ENCODE peak calls at places on chromosome 18, in four cellular contexts. C is K562, S is HEK293T, T is HepG2. M is an unnamed sample.

GRCh38 chr18:59631583-59632181 is 65.5 kb downstream of the CCBE1 start:
- DNase-seq in C (no peak), S (peak), T (peak), M (no peak)

GRCh38 chr18:37364237-37364636 is 201.4 kb downstream of the CELF4 start:
- DNase-seq in C (no peak), S (no peak), T (no peak), M (no peak)

GRCh38 chr18:68241881-68242280 is 473.0 kb downstream of the TMX3 start:
- DNase-seq in C (no peak), S (no peak), T (no peak), M (no peak)

GRCh38 chr18:30944773-30945172 is 97.8 kb downstream of the DSC3 start:
- DNase-seq in C (no peak), S (no peak), T (no peak), M (no peak)

GRCh38 chr18:67694787-67695186 is 178.3 kb upstream of the DSEL start:
- DNase-seq in C (no peak), S (no peak), T (no peak), M (no peak)

GRCh38 chr18:32216390-32216789 is 26.6 kb downstream of the MEP1B start:
- DNase-seq in C (no peak), S (no peak), T (no peak), M (no peak)

GRCh38 chr18:79516441-79516931 is 120.8 kb downstream of the NFATC1 start:
- DNase-seq in C (no peak), S (no peak), T (no peak), M (no peak)

GRCh38 chr18:22378672-22379282 is 38.9 kb downstream of the CTAGE1 start:
- DNase-seq in C (peak), S (peak), T (peak), M (no peak)

GRCh38 chr18:12076424-12077140 is 17.1 kb upstream of the ANKRD62 start:
- DNase-seq in C (no peak), S (peak), T (no peak), M (no peak)

GRCh38 chr18:50875966-50876536 is 2.9 kb upstream of the ME2 start:
- DNase-seq in C (no peak), S (no peak), T (no peak), M (no peak)

GRCh38 chr18:10417191-10417590 is 37.2 kb upstream of the APCDD1 start:
- DNase-seq in C (no peak), S (no peak), T (no peak), M (no peak)

GRCh38 chr18:24544141-24544498 is 83.7 kb downstream of the HRH4 start:
- DNase-seq in C (peak), S (peak), T (peak), M (no peak)

GRCh38 chr18:79567481-79568147 is 112.0 kb upstream of the CTDP1 start:
- DNase-seq in C (no peak), S (no peak), T (no peak), M (no peak)

GRCh38 chr18:55491606-55492005 is 96.4 kb downstream of the TCF4 start:
- DNase-seq in C (no peak), S (no peak), T (no peak), M (no peak)
- TF ChIP-seq FOXK2 in C (no peak), S (no peak), T (no peak), M (no peak)

GRCh38 chr18:44467718-44468117 is 213.0 kb upstream of the SETBP1 start:
- DNase-seq in C (no peak), S (no peak), T (no peak), M (no peak)

GRCh38 chr18:44464401-44465185 is 216.1 kb upstream of the SETBP1 start:
- DNase-seq in C (no peak), S (no peak), T (no peak), M (no peak)

GRCh38 chr18:44466997-44467396 is 213.7 kb upstream of the SETBP1 start:
- DNase-seq in C (no peak), S (no peak), T (no peak), M (no peak)

DNA sequence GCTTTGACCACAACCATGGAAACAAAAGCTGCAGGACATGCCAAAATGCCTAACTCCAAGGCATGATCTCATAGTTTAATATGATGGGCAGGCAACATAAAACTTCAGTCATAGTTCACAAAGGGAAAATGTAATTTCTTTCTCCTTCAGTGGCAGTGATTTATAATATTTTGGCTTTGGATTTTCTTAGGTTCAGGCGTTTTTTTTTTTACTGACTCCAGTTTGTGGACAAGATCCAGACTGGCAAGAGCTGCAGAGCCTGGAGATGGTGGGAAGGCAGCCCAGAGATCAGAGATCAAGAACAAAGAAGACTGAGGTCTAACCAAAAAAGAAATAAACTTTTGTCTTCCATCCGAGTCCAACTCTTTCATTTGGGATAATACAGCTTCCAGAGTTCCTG is 215.4 kb upstream of the SETBP1 start:
- DNase-seq in C (no peak), S (no peak), T (no peak), M (no peak)
- TF ChIP-seq FOXK2 in C (no peak), S (no peak), T (no peak), M (no peak)

DNA sequence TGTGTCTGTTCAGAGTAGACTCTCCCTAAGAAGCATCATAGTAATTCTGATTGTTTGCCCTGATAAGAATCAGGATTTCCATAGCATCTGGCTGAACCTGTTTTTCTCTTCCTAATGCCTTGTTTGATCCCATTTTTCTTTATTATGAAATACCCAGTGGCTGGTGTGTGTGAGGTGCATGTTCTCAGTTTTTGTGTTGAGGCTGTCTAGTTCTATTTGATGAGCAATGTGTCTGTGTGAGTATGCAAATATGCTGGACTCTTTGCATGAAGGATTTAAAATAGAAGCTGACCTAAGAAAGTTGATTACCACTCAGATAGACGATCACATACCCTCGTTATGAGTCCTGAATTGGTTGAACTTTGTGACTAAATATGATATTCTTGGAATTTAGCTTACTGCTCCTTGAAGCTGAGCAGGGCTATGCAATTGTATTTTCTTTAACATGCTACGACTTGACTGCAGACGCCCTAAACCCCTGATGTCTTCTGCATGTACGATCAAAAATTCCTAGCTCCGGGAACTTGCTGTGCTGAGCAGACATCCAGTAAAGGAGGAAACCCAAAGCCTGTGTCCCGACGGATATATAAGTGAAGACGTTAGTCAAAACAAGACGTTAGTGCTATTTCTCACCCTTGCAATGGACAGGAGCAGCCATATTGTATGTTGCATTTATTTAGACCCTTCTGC is 51.3 kb downstream of the SETBP1 start:
- DNase-seq in C (no peak), S (no peak), T (no peak), M (no peak)
- TF ChIP-seq FOXK2 in C (no peak), S (no peak), T (no peak), M (no peak)

DNA sequence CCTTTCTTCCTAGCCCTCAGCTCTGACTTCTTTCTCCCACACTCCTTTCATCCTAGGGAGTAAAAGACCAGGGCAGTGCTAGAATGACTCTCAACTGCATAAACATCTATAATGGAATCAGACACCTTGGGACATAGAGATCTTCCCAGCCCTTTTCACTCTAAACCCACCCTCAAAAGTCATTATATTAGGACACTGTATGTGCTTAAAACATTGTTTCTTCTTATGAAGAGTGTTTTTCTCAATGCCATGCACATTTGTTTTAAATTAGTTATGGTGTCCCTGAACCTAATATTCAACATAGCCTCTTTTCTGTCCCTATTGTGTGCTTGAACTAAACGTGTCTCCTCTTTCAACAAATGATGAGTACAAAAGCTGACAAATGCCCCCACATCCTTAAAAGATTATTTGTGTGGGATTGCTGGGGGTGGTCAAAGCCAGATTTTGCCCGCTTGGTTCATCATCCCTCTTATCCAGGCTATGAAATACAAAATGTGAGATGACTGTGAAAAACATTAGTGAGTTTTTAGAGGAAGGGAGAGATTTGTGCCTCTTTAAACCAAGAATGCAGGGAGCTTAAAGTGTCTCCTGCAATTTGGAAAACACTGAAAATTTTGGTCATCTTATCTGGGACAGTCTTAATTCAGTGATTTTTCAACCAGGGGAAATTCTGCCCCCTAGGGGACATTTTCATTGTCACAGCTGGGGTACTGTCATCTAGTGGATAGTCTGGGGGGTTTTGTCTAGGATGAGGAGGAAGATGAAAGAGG is 29.0 kb downstream of the SERPINB5 start:
- DNase-seq in C (peak), S (peak), T (peak), M (no peak)
- TF ChIP-seq FOXK2 in C (no peak), S (no peak), T (no peak), M (no peak)